ENCODE peak calls at places on chromosomes 5 and 9, in five cellular contexts. One of them, this sample, is unnamed.

GRCh38 chr5:72015103-72015548 is 92.1 kb upstream of the MAP1B start:
- DNase-seq in WTC11: no peak
- DNase-seq in heart left ventricle: peak
- DNase-seq in tibial nerve: no peak
- DNase-seq in fibroblast of the aortic adventitia: peak
- DNase-seq in this sample: no peak

GRCh38 chr5:102718819-102719218 is 36.3 kb upstream of the PAM start:
- DNase-seq in WTC11: no peak
- DNase-seq in heart left ventricle: no peak
- DNase-seq in tibial nerve: no peak
- DNase-seq in fibroblast of the aortic adventitia: peak
- DNase-seq in this sample: no peak

GRCh38 chr5:149426931-149427330 is 47.8 kb upstream of the IL17B start:
- DNase-seq in WTC11: no peak
- DNase-seq in heart left ventricle: no peak
- DNase-seq in tibial nerve: no peak
- DNase-seq in fibroblast of the aortic adventitia: no peak
- DNase-seq in this sample: no peak

GRCh38 chr9:130078547-130078946 is 24.8 kb downstream of the GPR107 start:
- DNase-seq in WTC11: no peak
- DNase-seq in heart left ventricle: no peak
- DNase-seq in tibial nerve: no peak
- DNase-seq in fibroblast of the aortic adventitia: no peak
- DNase-seq in this sample: no peak

GRCh38 chr9:107342762-107343161 is 59.7 kb downstream of the RAD23B start:
- DNase-seq in WTC11: no peak
- DNase-seq in heart left ventricle: no peak
- DNase-seq in tibial nerve: no peak
- DNase-seq in fibroblast of the aortic adventitia: no peak
- DNase-seq in this sample: no peak

GRCh38 chr9:87873607-87874319 is 8.9 kb upstream of the SPATA31E1 start:
- DNase-seq in WTC11: no peak
- DNase-seq in heart left ventricle: no peak
- DNase-seq in tibial nerve: no peak
- DNase-seq in fibroblast of the aortic adventitia: no peak
- DNase-seq in this sample: no peak

GRCh38 chr5:176578391-176578808 is 29.3 kb downstream of the CDHR2 start:
- DNase-seq in WTC11: peak
- DNase-seq in heart left ventricle: no peak
- DNase-seq in tibial nerve: peak
- DNase-seq in fibroblast of the aortic adventitia: peak
- DNase-seq in this sample: no peak

GRCh38 chr5:141703133-141703561 is 21.1 kb upstream of the ARAP3 start:
- DNase-seq in WTC11: no peak
- DNase-seq in heart left ventricle: no peak
- DNase-seq in tibial nerve: no peak
- DNase-seq in fibroblast of the aortic adventitia: peak
- DNase-seq in this sample: no peak

GRCh38 chr5:95984287-95984938 is 22.8 kb upstream of the ELL2 start:
- DNase-seq in WTC11: no peak
- DNase-seq in heart left ventricle: no peak
- DNase-seq in tibial nerve: no peak
- DNase-seq in fibroblast of the aortic adventitia: peak
- DNase-seq in this sample: no peak

GRCh38 chr5:142860291-142860690 is 90.1 kb downstream of the ARHGAP26 start:
- DNase-seq in WTC11: no peak
- DNase-seq in heart left ventricle: peak
- DNase-seq in tibial nerve: no peak
- DNase-seq in fibroblast of the aortic adventitia: no peak
- DNase-seq in this sample: no peak

GRCh38 chr5:111730659-111731382 is 26.2 kb downstream of the NREP start:
- DNase-seq in WTC11: no peak
- DNase-seq in heart left ventricle: no peak
- DNase-seq in tibial nerve: no peak
- DNase-seq in fibroblast of the aortic adventitia: no peak
- DNase-seq in this sample: no peak

GRCh38 chr5:143569722-143570567 is 166.5 kb upstream of the NR3C1 start:
- DNase-seq in WTC11: no peak
- DNase-seq in heart left ventricle: no peak
- DNase-seq in tibial nerve: no peak
- DNase-seq in fibroblast of the aortic adventitia: no peak
- DNase-seq in this sample: no peak

GRCh38 chr9:95044731-95045508 is 272.6 kb downstream of the FANCC start:
- DNase-seq in WTC11: peak
- DNase-seq in heart left ventricle: peak
- DNase-seq in tibial nerve: no peak
- DNase-seq in fibroblast of the aortic adventitia: no peak
- DNase-seq in this sample: no peak

GRCh38 chr9:116057371-116057770 is 96.2 kb upstream of the PAPPA start:
- DNase-seq in WTC11: no peak
- DNase-seq in heart left ventricle: no peak
- DNase-seq in tibial nerve: no peak
- DNase-seq in fibroblast of the aortic adventitia: no peak
- DNase-seq in this sample: no peak

GRCh38 chr5:58382131-58382534 is 77.8 kb downstream of the PLK2 start:
- DNase-seq in WTC11: no peak
- DNase-seq in heart left ventricle: peak
- DNase-seq in tibial nerve: no peak
- DNase-seq in fibroblast of the aortic adventitia: no peak
- DNase-seq in this sample: no peak

GRCh38 chr5:149666212-149666852 is 63.8 kb upstream of the PPARGC1B start:
- DNase-seq in WTC11: no peak
- DNase-seq in heart left ventricle: no peak
- DNase-seq in tibial nerve: no peak
- DNase-seq in fibroblast of the aortic adventitia: peak
- DNase-seq in this sample: no peak

GRCh38 chr9:120538339-120538738 is 41.6 kb downstream of the CDK5RAP2 start:
- DNase-seq in WTC11: no peak
- DNase-seq in heart left ventricle: no peak
- DNase-seq in tibial nerve: no peak
- DNase-seq in fibroblast of the aortic adventitia: peak
- DNase-seq in this sample: no peak

GRCh38 chr5:170694911-170695310 is 88.6 kb upstream of the GABRP start:
- DNase-seq in WTC11: no peak
- DNase-seq in heart left ventricle: no peak
- DNase-seq in tibial nerve: no peak
- DNase-seq in fibroblast of the aortic adventitia: no peak
- DNase-seq in this sample: no peak

GRCh38 chr5:2276101-2276500 is 393.4 kb upstream of the IRX4 start:
- DNase-seq in WTC11: no peak
- DNase-seq in heart left ventricle: no peak
- DNase-seq in tibial nerve: no peak
- DNase-seq in fibroblast of the aortic adventitia: no peak
- DNase-seq in this sample: no peak

GRCh38 chr5:63603001-63603400 is 359.2 kb downstream of the HTR1A start:
- DNase-seq in WTC11: no peak
- DNase-seq in heart left ventricle: no peak
- DNase-seq in tibial nerve: no peak
- DNase-seq in fibroblast of the aortic adventitia: no peak
- DNase-seq in this sample: no peak

GRCh38 chr5:6543346-6543730 is 89.5 kb downstream of the NSUN2 start:
- DNase-seq in WTC11: no peak
- DNase-seq in heart left ventricle: no peak
- DNase-seq in tibial nerve: no peak
- DNase-seq in fibroblast of the aortic adventitia: no peak
- DNase-seq in this sample: no peak

This sample was measured in GM19239.